ENCODE peak calls at places on chromosomes 16 and 17, in seven cellular contexts. One of them, this sample, is unnamed.

GRCh38 chr16:70304892-70305448 is 6.0 kb downstream of the DDX19B start:
- DNase-seq in ureter: no peak
- DNase-seq in NCI-H460: no peak
- DNase-seq in AG09319: no peak
- DNase-seq in activated T-helper 1 cell treated with anti-CD3 and anti-CD28 coated beads, Interleukin-2, amount 50 U/mL, for 16 hours: no peak
- DNase-seq in HFF-Myc: no peak
- DNase-seq in NCI-H2081: no peak
- DNase-seq in this sample: no peak

GRCh38 chr17:49696233-49696761 is 11.5 kb downstream of the SLC35B1 start:
- DNase-seq in ureter: no peak
- DNase-seq in NCI-H460: no peak
- DNase-seq in AG09319: no peak
- DNase-seq in activated T-helper 1 cell treated with anti-CD3 and anti-CD28 coated beads, Interleukin-2, amount 50 U/mL, for 16 hours: no peak
- DNase-seq in HFF-Myc: no peak
- DNase-seq in NCI-H2081: no peak
- DNase-seq in this sample: no peak

GRCh38 chr17:7204335-7204734 is 15.3 kb downstream of the DLG4 start:
- DNase-seq in ureter: no peak
- DNase-seq in NCI-H460: no peak
- DNase-seq in AG09319: no peak
- DNase-seq in activated T-helper 1 cell treated with anti-CD3 and anti-CD28 coated beads, Interleukin-2, amount 50 U/mL, for 16 hours: no peak
- DNase-seq in HFF-Myc: no peak
- DNase-seq in NCI-H2081: peak
- DNase-seq in this sample: no peak

GRCh38 chr17:51152766-51153209 is 571 bp upstream of the NME1 start:
- DNase-seq in ureter: no peak
- DNase-seq in NCI-H460: no peak
- DNase-seq in AG09319: no peak
- DNase-seq in activated T-helper 1 cell treated with anti-CD3 and anti-CD28 coated beads, Interleukin-2, amount 50 U/mL, for 16 hours: no peak
- DNase-seq in HFF-Myc: no peak
- DNase-seq in NCI-H2081: no peak
- DNase-seq in this sample: no peak

GRCh38 chr17:68435876-68436842 is 21.1 kb downstream of the WIPI1 start:
- DNase-seq in ureter: peak
- DNase-seq in NCI-H460: peak
- DNase-seq in AG09319: peak
- DNase-seq in activated T-helper 1 cell treated with anti-CD3 and anti-CD28 coated beads, Interleukin-2, amount 50 U/mL, for 16 hours: peak
- DNase-seq in HFF-Myc: peak
- DNase-seq in NCI-H2081: peak
- DNase-seq in this sample: no peak

GRCh38 chr17:46769531-46770438 is 48.7 kb downstream of the WNT3 start:
- DNase-seq in ureter: no peak
- DNase-seq in NCI-H460: no peak
- DNase-seq in AG09319: no peak
- DNase-seq in activated T-helper 1 cell treated with anti-CD3 and anti-CD28 coated beads, Interleukin-2, amount 50 U/mL, for 16 hours: no peak
- DNase-seq in HFF-Myc: no peak
- DNase-seq in NCI-H2081: no peak
- DNase-seq in this sample: no peak

GRCh38 chr16:28573738-28574718 is 20.3 kb downstream of the SGF29 start:
- DNase-seq in ureter: no peak
- DNase-seq in NCI-H460: no peak
- DNase-seq in AG09319: no peak
- DNase-seq in activated T-helper 1 cell treated with anti-CD3 and anti-CD28 coated beads, Interleukin-2, amount 50 U/mL, for 16 hours: no peak
- DNase-seq in HFF-Myc: no peak
- DNase-seq in NCI-H2081: no peak
- DNase-seq in this sample: no peak

GRCh38 chr17:68382582-68383085 is 74.7 kb downstream of the WIPI1 start:
- DNase-seq in ureter: no peak
- DNase-seq in NCI-H460: no peak
- DNase-seq in AG09319: no peak
- DNase-seq in activated T-helper 1 cell treated with anti-CD3 and anti-CD28 coated beads, Interleukin-2, amount 50 U/mL, for 16 hours: no peak
- DNase-seq in HFF-Myc: no peak
- DNase-seq in NCI-H2081: no peak
- DNase-seq in this sample: no peak

GRCh38 chr16:81401035-81401950 is 43.3 kb upstream of the CMIP start:
- DNase-seq in ureter: no peak
- DNase-seq in NCI-H460: peak
- DNase-seq in AG09319: peak
- DNase-seq in activated T-helper 1 cell treated with anti-CD3 and anti-CD28 coated beads, Interleukin-2, amount 50 U/mL, for 16 hours: no peak
- DNase-seq in HFF-Myc: no peak
- DNase-seq in NCI-H2081: peak
- DNase-seq in this sample: no peak

GRCh38 chr17:39094607-39095308 is 56.7 kb downstream of the PLXDC1 start:
- DNase-seq in ureter: no peak
- DNase-seq in NCI-H460: no peak
- DNase-seq in AG09319: no peak
- DNase-seq in activated T-helper 1 cell treated with anti-CD3 and anti-CD28 coated beads, Interleukin-2, amount 50 U/mL, for 16 hours: no peak
- DNase-seq in HFF-Myc: no peak
- DNase-seq in NCI-H2081: no peak
- DNase-seq in this sample: no peak

GRCh38 chr16:85174871-85175723 is 62.8 kb upstream of the CIBAR2 start:
- DNase-seq in ureter: no peak
- DNase-seq in NCI-H460: no peak
- DNase-seq in AG09319: no peak
- DNase-seq in activated T-helper 1 cell treated with anti-CD3 and anti-CD28 coated beads, Interleukin-2, amount 50 U/mL, for 16 hours: no peak
- DNase-seq in HFF-Myc: no peak
- DNase-seq in NCI-H2081: no peak
- DNase-seq in this sample: no peak

GRCh38 chr16:53056528-53056881 is 1.7 kb downstream of the CHD9 start:
- DNase-seq in ureter: no peak
- DNase-seq in NCI-H460: no peak
- DNase-seq in AG09319: no peak
- DNase-seq in activated T-helper 1 cell treated with anti-CD3 and anti-CD28 coated beads, Interleukin-2, amount 50 U/mL, for 16 hours: no peak
- DNase-seq in HFF-Myc: no peak
- DNase-seq in NCI-H2081: no peak
- DNase-seq in this sample: no peak

GRCh38 chr17:42339221-42339620 is 49.0 kb downstream of the STAT3 start:
- DNase-seq in ureter: no peak
- DNase-seq in NCI-H460: no peak
- DNase-seq in AG09319: no peak
- DNase-seq in activated T-helper 1 cell treated with anti-CD3 and anti-CD28 coated beads, Interleukin-2, amount 50 U/mL, for 16 hours: no peak
- DNase-seq in HFF-Myc: no peak
- DNase-seq in NCI-H2081: no peak
- DNase-seq in this sample: no peak

GRCh38 chr17:79819085-79819484 is 20.2 kb downstream of the CBX4 start:
- DNase-seq in ureter: no peak
- DNase-seq in NCI-H460: no peak
- DNase-seq in AG09319: no peak
- DNase-seq in activated T-helper 1 cell treated with anti-CD3 and anti-CD28 coated beads, Interleukin-2, amount 50 U/mL, for 16 hours: no peak
- DNase-seq in HFF-Myc: no peak
- DNase-seq in NCI-H2081: no peak
- DNase-seq in this sample: no peak

GRCh38 chr17:4664230-4664629 is 22.8 kb upstream of the ALOX15 start:
- DNase-seq in ureter: no peak
- DNase-seq in NCI-H460: no peak
- DNase-seq in AG09319: no peak
- DNase-seq in activated T-helper 1 cell treated with anti-CD3 and anti-CD28 coated beads, Interleukin-2, amount 50 U/mL, for 16 hours: no peak
- DNase-seq in HFF-Myc: no peak
- DNase-seq in NCI-H2081: no peak
- DNase-seq in this sample: no peak

GRCh38 chr17:51590071-51590470 is 329.7 kb downstream of the UTP18 start:
- DNase-seq in ureter: no peak
- DNase-seq in NCI-H460: no peak
- DNase-seq in AG09319: no peak
- DNase-seq in activated T-helper 1 cell treated with anti-CD3 and anti-CD28 coated beads, Interleukin-2, amount 50 U/mL, for 16 hours: no peak
- DNase-seq in HFF-Myc: no peak
- DNase-seq in NCI-H2081: no peak
- DNase-seq in this sample: no peak

GRCh38 chr17:41403409-41404023 is 6.1 kb upstream of the KRT31 start:
- DNase-seq in ureter: no peak
- DNase-seq in NCI-H460: no peak
- DNase-seq in AG09319: no peak
- DNase-seq in activated T-helper 1 cell treated with anti-CD3 and anti-CD28 coated beads, Interleukin-2, amount 50 U/mL, for 16 hours: no peak
- DNase-seq in HFF-Myc: no peak
- DNase-seq in NCI-H2081: no peak
- DNase-seq in this sample: no peak

GRCh38 chr16:2239231-2239675 is 3.0 kb downstream of the DNASE1L2 start:
- DNase-seq in ureter: no peak
- DNase-seq in NCI-H460: no peak
- DNase-seq in AG09319: no peak
- DNase-seq in activated T-helper 1 cell treated with anti-CD3 and anti-CD28 coated beads, Interleukin-2, amount 50 U/mL, for 16 hours: no peak
- DNase-seq in HFF-Myc: no peak
- DNase-seq in NCI-H2081: no peak
- DNase-seq in this sample: no peak

GRCh38 chr17:40950176-40950575 is 12.7 kb upstream of the KRT23 start:
- DNase-seq in ureter: no peak
- DNase-seq in NCI-H460: no peak
- DNase-seq in AG09319: no peak
- DNase-seq in activated T-helper 1 cell treated with anti-CD3 and anti-CD28 coated beads, Interleukin-2, amount 50 U/mL, for 16 hours: no peak
- DNase-seq in HFF-Myc: no peak
- DNase-seq in NCI-H2081: peak
- DNase-seq in this sample: no peak

GRCh38 chr16:83631006-83631405 is 176.8 kb upstream of the HSBP1 start:
- DNase-seq in ureter: no peak
- DNase-seq in NCI-H460: no peak
- DNase-seq in AG09319: peak
- DNase-seq in activated T-helper 1 cell treated with anti-CD3 and anti-CD28 coated beads, Interleukin-2, amount 50 U/mL, for 16 hours: no peak
- DNase-seq in HFF-Myc: no peak
- DNase-seq in NCI-H2081: no peak
- DNase-seq in this sample: no peak

GRCh38 chr17:17693253-17693954 is 12.1 kb downstream of the RAI1 start:
- DNase-seq in ureter: peak
- DNase-seq in NCI-H460: no peak
- DNase-seq in AG09319: no peak
- DNase-seq in activated T-helper 1 cell treated with anti-CD3 and anti-CD28 coated beads, Interleukin-2, amount 50 U/mL, for 16 hours: no peak
- DNase-seq in HFF-Myc: no peak
- DNase-seq in NCI-H2081: peak
- DNase-seq in this sample: no peak

GRCh38 chr16:12811441-12812198 is 7.9 kb upstream of the CPPED1 start:
- DNase-seq in ureter: no peak
- DNase-seq in NCI-H460: no peak
- DNase-seq in AG09319: no peak
- DNase-seq in activated T-helper 1 cell treated with anti-CD3 and anti-CD28 coated beads, Interleukin-2, amount 50 U/mL, for 16 hours: no peak
- DNase-seq in HFF-Myc: no peak
- DNase-seq in NCI-H2081: no peak
- DNase-seq in this sample: no peak

GRCh38 chr16:81018496-81018895 is 11.5 kb downstream of the CENPN start:
- DNase-seq in ureter: no peak
- DNase-seq in NCI-H460: no peak
- DNase-seq in AG09319: no peak
- DNase-seq in activated T-helper 1 cell treated with anti-CD3 and anti-CD28 coated beads, Interleukin-2, amount 50 U/mL, for 16 hours: no peak
- DNase-seq in HFF-Myc: no peak
- DNase-seq in NCI-H2081: no peak
- DNase-seq in this sample: no peak

GRCh38 chr16:66901626-66902025 is 17.1 kb downstream of the CDH16 start:
- DNase-seq in ureter: no peak
- DNase-seq in NCI-H460: no peak
- DNase-seq in AG09319: no peak
- DNase-seq in activated T-helper 1 cell treated with anti-CD3 and anti-CD28 coated beads, Interleukin-2, amount 50 U/mL, for 16 hours: no peak
- DNase-seq in HFF-Myc: no peak
- DNase-seq in NCI-H2081: no peak
- DNase-seq in this sample: no peak

This sample was measured in retinal pigment epithelial cell.